ENCODE peak calls at places on chromosomes 2 and 18, in six cellular contexts. T, M, W, P, R and C are unnamed samples.

GRCh38 chr18:57660961-57661360 is 39.3 kb upstream of the NARS1 start:
- DNase-seq in T (no peak), M (no peak), W (no peak), P (no peak), R (no peak), C (peak)

GRCh38 chr18:9850297-9850696 is 35.5 kb upstream of the TXNDC2 start:
- DNase-seq in T (no peak), M (no peak), W (no peak), P (no peak), R (no peak), C (no peak)

GRCh38 chr2:33810046-33810835 is 211.1 kb upstream of the FAM98A start:
- DNase-seq in T (no peak), M (no peak), W (no peak), P (no peak), R (no peak), C (no peak)

GRCh38 chr2:190188289-190188688 is 125.8 kb upstream of the MSTN start:
- DNase-seq in T (no peak), M (no peak), W (no peak), P (no peak), R (no peak), C (no peak)

GRCh38 chr18:60130289-60130688 is 230.5 kb downstream of the PMAIP1 start:
- DNase-seq in T (no peak), M (no peak), W (no peak), P (no peak), R (no peak), C (no peak)

GRCh38 chr2:20504174-20504573 is 57.3 kb downstream of the RHOB start:
- DNase-seq in T (no peak), M (no peak), W (no peak), P (no peak), R (no peak), C (no peak)

GRCh38 chr2:105887246-105887645 is 142.5 kb downstream of the NCK2 start:
- DNase-seq in T (no peak), M (no peak), W (no peak), P (no peak), R (no peak), C (no peak)

GRCh38 chr2:224712346-224712745 is 3.8 kb downstream of the CCDC195 start:
- DNase-seq in T (no peak), M (no peak), W (no peak), P (no peak), R (no peak), C (no peak)

GRCh38 chr2:201966691-201967388 is 66.8 kb upstream of the FZD7 start:
- DNase-seq in T (no peak), M (no peak), W (no peak), P (peak), R (no peak), C (no peak)

DNA sequence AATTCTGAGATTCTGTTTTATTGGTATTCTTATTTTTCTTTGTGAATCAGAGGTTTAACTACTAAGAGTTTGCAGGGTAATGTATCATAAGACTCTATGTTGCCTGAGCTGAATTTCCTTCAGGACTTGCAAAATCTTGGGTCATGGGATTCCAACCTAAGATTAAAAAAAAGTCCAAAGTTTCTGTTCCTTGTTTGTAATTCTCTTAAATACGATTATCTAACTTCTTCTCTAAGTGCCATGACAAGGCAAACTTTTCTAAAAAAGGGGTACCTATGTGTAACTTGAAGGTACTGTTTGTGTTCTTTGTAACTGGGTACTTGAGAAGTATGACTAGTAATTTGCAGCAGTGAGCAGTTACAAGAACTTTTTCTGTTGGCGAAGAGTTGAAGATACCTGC is 181.3 kb upstream of the ZEB2 start:
- DNase-seq in T (no peak), M (no peak), W (no peak), P (no peak), R (no peak), C (no peak)
- H3K4me3 ChIP-seq in T (no peak), M (no peak), W (no peak), P (no peak), R (no peak), C (no peak)

GRCh38 chr18:79680100-79680879 is 687 bp downstream of the CTDP1 start:
- DNase-seq in T (peak), M (no peak), W (no peak), P (peak), R (no peak), C (peak)

GRCh38 chr18:79677221-79677620 is 2.4 kb upstream of the CTDP1 start:
- DNase-seq in T (no peak), M (no peak), W (no peak), P (no peak), R (no peak), C (no peak)

GRCh38 chr18:79679552-79680099 is at the start of gene CTDP1:
- DNase-seq in T (peak), M (peak), W (peak), P (peak), R (peak), C (peak)

GRCh38 chr18:79678665-79679551 is 695 bp upstream of the CTDP1 start:
- DNase-seq in T (peak), M (peak), W (peak), P (peak), R (peak), C (peak)

DNA sequence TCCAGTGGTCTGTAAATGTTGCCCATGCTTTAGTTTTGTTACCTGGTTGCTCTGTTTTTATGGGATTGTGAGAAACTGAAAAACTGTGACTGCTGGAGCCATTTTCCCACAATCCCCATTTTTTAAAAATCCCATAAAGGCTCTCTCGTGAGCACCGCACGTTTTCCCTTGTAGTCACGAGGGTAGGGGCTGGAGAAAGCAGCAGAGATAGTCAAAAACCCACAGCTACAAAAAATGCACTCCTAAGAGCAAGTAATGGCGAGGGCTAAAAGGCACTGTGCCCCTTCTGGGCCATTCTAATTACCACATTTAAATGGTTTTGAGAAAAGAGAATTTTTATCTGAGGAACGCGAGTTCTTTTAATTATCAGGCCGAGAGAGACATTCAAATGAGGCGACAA is 1.8 kb upstream of the CTDP1 start:
- DNase-seq in T (no peak), M (no peak), W (no peak), P (no peak), R (no peak), C (no peak)
- H3K4me3 ChIP-seq in T (peak), M (no peak), W (no peak), P (peak), R (peak), C (no peak)

DNA sequence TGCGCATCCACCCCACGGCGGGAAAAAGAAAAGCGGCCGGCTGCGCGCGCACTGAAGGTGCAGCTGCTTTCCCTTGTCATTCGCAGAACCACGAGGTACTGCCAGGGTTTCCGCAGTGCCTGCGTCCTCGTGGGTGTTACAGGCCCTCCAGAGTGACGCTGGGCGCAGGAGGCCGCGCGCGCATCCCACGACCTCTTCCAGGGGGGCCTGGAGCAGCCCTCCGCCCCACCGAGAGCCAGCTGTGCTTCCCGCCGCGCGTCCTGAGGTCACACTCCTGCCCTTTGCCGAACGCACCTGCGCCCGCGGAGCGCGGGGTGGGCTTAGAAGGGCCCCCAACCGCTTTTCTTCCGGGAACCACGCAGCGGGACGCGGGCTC is 378 bp upstream of the IAH1 start:
- DNase-seq in T (no peak), M (peak), W (peak), P (no peak), R (no peak), C (peak)
- H3K4me3 ChIP-seq in T (no peak), M (peak), W (peak), P (peak), R (peak), C (peak)

DNA sequence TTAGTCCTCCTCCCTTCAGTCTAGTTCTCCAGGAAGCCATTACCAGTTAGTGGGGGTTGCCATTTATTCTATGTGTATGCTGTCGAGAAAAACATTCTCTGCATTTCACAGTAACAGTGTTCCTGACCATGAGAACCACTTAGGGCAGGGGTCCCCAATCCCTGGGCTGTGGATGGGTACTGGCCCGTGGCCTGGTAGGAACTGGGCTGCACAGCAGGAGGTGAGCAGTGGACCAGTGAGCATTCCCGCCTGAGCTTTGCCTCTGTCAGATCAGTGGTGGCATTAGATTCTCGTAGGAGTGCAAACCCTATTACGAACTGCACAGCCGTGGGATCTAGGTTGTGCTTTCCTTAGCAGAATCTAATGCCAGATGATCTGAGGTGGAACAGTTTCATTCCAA is 15.8 kb downstream of the ITGA4 start:
- DNase-seq in T (no peak), M (no peak), W (no peak), P (no peak), R (no peak), C (no peak)
- H3K4me3 ChIP-seq in T (no peak), M (no peak), W (no peak), P (no peak), R (no peak), C (no peak)

GRCh38 chr2:96116424-96116878 is at the start of gene ADRA2B:
- DNase-seq in T (peak), M (peak), W (no peak), P (peak), R (no peak), C (peak)

GRCh38 chr2:96117701-96118588 is 1.6 kb upstream of the ADRA2B start:
- DNase-seq in T (peak), M (no peak), W (no peak), P (peak), R (peak), C (no peak)

GRCh38 chr2:96118698-96119388 is 2.5 kb upstream of the ADRA2B start:
- DNase-seq in T (no peak), M (no peak), W (no peak), P (no peak), R (peak), C (no peak)

GRCh38 chr2:96115631-96116423 is 544 bp downstream of the ADRA2B start:
- DNase-seq in T (no peak), M (no peak), W (no peak), P (no peak), R (peak), C (no peak)

GRCh38 chr2:96116879-96117533 is 635 bp upstream of the ADRA2B start:
- DNase-seq in T (peak), M (peak), W (no peak), P (peak), R (peak), C (peak)
- H3K4me3 ChIP-seq in T (peak), M (peak), W (peak), P (peak), R (peak), C (no peak)

GRCh38 chr2:215917953-215918620 is 95.3 kb downstream of the MREG start:
- DNase-seq in T (no peak), M (no peak), W (no peak), P (peak), R (no peak), C (peak)
- H3K4me3 ChIP-seq in T (no peak), M (no peak), W (no peak), P (no peak), R (no peak), C (no peak)

GRCh38 chr2:74001781-74002514 is 17.2 kb downstream of the TET3 start:
- DNase-seq in T (peak), M (no peak), W (no peak), P (no peak), R (peak), C (no peak)
- H3K4me3 ChIP-seq in T (peak), M (peak), W (peak), P (no peak), R (peak), C (peak)

DNA sequence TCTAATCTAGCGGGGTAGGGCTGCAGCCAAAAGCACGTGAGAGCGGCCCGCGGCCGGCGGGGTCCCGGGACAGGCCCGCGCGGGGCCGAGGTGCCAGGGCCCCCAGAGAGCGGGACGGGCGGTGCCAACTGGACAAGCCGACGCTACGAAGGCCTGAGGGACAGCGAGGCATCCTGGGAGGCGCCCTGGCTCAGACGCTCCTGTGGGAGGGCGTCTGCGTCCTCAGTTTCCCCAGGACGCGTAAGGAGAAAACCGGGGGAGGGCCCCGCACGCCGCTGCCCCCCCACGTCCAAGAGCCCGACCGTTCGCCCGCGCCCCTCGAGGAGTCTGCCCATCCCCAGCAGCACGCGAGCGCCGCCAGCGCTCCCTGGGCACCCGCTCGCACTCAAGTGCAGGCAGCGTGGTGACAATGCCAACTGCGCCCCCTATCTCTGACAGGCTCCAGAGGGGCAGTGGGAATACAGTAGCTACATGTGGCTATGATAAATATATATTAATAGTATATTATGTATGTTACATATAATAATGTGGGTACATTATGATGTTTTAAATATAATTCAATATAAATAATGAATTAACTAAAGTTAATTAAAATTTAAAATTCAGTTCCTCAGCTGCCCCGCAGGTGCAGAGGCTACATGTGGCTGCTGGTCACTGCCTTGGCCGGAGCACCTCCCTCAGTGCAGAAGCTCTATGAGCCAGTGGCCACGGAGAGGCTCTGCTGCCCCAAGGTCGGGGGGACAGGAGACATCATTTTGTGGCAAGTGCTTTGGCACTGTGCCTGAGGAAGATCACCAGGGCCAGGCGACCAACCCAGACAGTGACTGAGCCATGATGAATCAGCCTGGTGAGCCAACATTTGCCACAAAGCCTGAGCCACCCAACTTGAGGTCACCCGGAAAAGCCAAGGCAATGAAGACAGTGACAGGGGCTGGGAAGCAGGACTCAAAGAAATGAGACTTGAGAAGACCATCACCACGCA is 5.5 kb upstream of the SFT2D3 start:
- DNase-seq in T (no peak), M (peak), W (no peak), P (peak), R (no peak), C (peak)
- H3K4me3 ChIP-seq in T (no peak), M (peak), W (peak), P (no peak), R (no peak), C (peak)

GRCh38 chr2:171523969-171524401 is 1.7 kb downstream of the CYBRD1 start:
- DNase-seq in T (no peak), M (no peak), W (no peak), P (peak), R (no peak), C (peak)
- H3K4me3 ChIP-seq in T (no peak), M (peak), W (peak), P (peak), R (peak), C (peak)

DNA sequence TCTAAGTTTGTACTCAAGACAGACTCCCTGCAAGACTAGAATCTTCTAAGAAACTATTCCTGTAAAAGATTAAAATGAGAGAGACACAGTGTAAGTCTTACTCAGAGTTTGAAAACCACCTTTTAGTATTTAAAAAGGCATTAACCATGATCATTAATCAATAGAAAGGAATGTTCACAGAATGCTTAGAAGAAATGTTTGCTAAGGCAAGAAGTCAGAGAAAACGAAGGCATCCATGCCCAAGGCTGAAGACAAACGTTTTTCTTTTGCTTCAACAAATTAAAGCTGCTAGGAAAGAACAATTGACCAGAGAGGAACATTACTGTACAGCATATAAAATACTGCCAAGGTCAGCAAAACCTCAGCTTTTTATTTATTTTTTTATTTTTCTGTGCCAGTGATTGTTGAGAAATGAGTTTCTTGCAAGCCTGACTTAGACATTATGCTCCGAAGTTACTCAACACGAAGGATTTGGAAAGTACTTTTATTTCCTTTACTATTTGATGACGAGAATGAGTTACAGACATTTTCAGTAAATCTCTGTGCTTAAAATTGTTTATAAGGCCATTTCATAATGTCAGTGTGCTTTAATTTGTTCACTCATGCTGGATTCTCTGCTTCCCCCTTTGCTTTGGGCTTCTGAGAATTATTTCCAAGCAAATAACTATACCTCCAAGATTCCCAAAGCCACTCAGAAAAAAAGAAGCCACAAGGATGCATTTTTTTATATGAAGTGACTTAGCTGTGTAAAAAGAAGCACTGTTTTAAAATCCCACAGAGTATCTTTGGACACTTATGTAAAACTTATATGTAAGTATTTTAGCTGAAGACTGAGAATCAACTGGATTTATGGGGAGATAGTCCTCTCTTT is 20.5 kb downstream of the RND3 start:
- DNase-seq in T (no peak), M (no peak), W (no peak), P (no peak), R (no peak), C (peak)
- H3K4me3 ChIP-seq in T (no peak), M (no peak), W (no peak), P (no peak), R (no peak), C (peak)